ENCODE peak calls at places on chromosomes 12 and 14, in five cellular contexts. One of them, this sample, is unnamed.

GRCh38 chr12:100234591-100235304 is 32.1 kb downstream of the DEPDC4 start:
- DNase-seq in EL: peak
- DNase-seq in B cell: no peak
- DNase-seq in AG08395: peak
- DNase-seq in SK-MEL-5: peak
- DNase-seq in this sample: peak

GRCh38 chr12:49232940-49233841 is 31.7 kb upstream of the TUBA1C start:
- DNase-seq in EL: no peak
- DNase-seq in B cell: no peak
- DNase-seq in AG08395: peak
- DNase-seq in SK-MEL-5: no peak
- DNase-seq in this sample: peak

GRCh38 chr12:115204957-115205754 is 521.2 kb upstream of the TBX3 start:
- DNase-seq in EL: peak
- DNase-seq in B cell: no peak
- DNase-seq in AG08395: no peak
- DNase-seq in SK-MEL-5: no peak
- DNase-seq in this sample: no peak

GRCh38 chr12:69123909-69124638 is 115.3 kb upstream of the CPSF6 start:
- DNase-seq in EL: no peak
- DNase-seq in B cell: no peak
- DNase-seq in AG08395: no peak
- DNase-seq in SK-MEL-5: no peak
- DNase-seq in this sample: no peak

GRCh38 chr14:90039253-90040010 is 22.4 kb upstream of the KCNK13 start:
- DNase-seq in EL: no peak
- DNase-seq in B cell: no peak
- DNase-seq in AG08395: no peak
- DNase-seq in SK-MEL-5: peak
- DNase-seq in this sample: no peak

GRCh38 chr12:125284945-125285344 is 219.7 kb downstream of the AACS start:
- DNase-seq in EL: no peak
- DNase-seq in B cell: no peak
- DNase-seq in AG08395: no peak
- DNase-seq in SK-MEL-5: peak
- DNase-seq in this sample: no peak

GRCh38 chr12:84642201-84642600 is 270.4 kb downstream of the SLC6A15 start:
- DNase-seq in EL: no peak
- DNase-seq in B cell: no peak
- DNase-seq in AG08395: no peak
- DNase-seq in SK-MEL-5: no peak
- DNase-seq in this sample: no peak

GRCh38 chr14:106094654-106095189 is 568.3 kb downstream of the TMEM121 start:
- DNase-seq in EL: peak
- DNase-seq in B cell: no peak
- DNase-seq in AG08395: no peak
- DNase-seq in SK-MEL-5: peak
- DNase-seq in this sample: no peak

GRCh38 chr12:9883175-9883574 is 1.9 kb downstream of the KLRF2 start:
- DNase-seq in EL: no peak
- DNase-seq in B cell: no peak
- DNase-seq in AG08395: no peak
- DNase-seq in SK-MEL-5: no peak
- DNase-seq in this sample: no peak

GRCh38 chr12:12722351-12723146 is 5.4 kb downstream of the CDKN1B start:
- DNase-seq in EL: peak
- DNase-seq in B cell: no peak
- DNase-seq in AG08395: no peak
- DNase-seq in SK-MEL-5: peak
- DNase-seq in this sample: no peak

GRCh38 chr14:29220077-29220476 is 453.5 kb downstream of the FOXG1 start:
- DNase-seq in EL: no peak
- DNase-seq in B cell: no peak
- DNase-seq in AG08395: no peak
- DNase-seq in SK-MEL-5: no peak
- DNase-seq in this sample: no peak

GRCh38 chr14:61186341-61186740 is 94.8 kb downstream of the TMEM30B start:
- DNase-seq in EL: peak
- DNase-seq in B cell: no peak
- DNase-seq in AG08395: no peak
- DNase-seq in SK-MEL-5: no peak
- DNase-seq in this sample: no peak

GRCh38 chr12:76766161-76766560 is 2.2 kb downstream of the ZDHHC17 start:
- DNase-seq in EL: no peak
- DNase-seq in B cell: no peak
- DNase-seq in AG08395: no peak
- DNase-seq in SK-MEL-5: no peak
- DNase-seq in this sample: no peak

This sample was measured in hippocampal formation.